ENCODE peak calls at places on chromosomes 12 and 14, in five cellular contexts. One of them, this sample, is unnamed.

GRCh38 chr14:101072945-101073597 is 169.5 kb upstream of the RTL1 start:
- DNase-seq in GM20000: peak
- DNase-seq in omental fat pad: peak
- DNase-seq in left lung: peak
- DNase-seq in lower leg skin: peak
- DNase-seq in this sample: no peak

GRCh38 chr14:95144849-95145248 is 12.5 kb downstream of the DICER1 start:
- DNase-seq in lower leg skin: no peak
- DNase-seq in left lung: no peak
- DNase-seq in GM20000: no peak
- DNase-seq in omental fat pad: no peak
- DNase-seq in this sample: no peak

GRCh38 chr12:82774666-82775065 is 88.0 kb downstream of the TMTC2 start:
- DNase-seq in GM20000: no peak
- DNase-seq in left lung: no peak
- DNase-seq in lower leg skin: no peak
- DNase-seq in omental fat pad: no peak
- DNase-seq in this sample: no peak

GRCh38 chr14:33959692-33960151 is 8.8 kb upstream of the EGLN3 start:
- DNase-seq in omental fat pad: no peak
- DNase-seq in GM20000: no peak
- DNase-seq in lower leg skin: no peak
- DNase-seq in left lung: no peak
- DNase-seq in this sample: no peak

GRCh38 chr12:95605087-95605486 is 53.8 kb upstream of the USP44 start:
- DNase-seq in left lung: no peak
- DNase-seq in GM20000: no peak
- DNase-seq in omental fat pad: no peak
- DNase-seq in lower leg skin: no peak
- DNase-seq in this sample: no peak

GRCh38 chr12:76274699-76275098 is 73.5 kb downstream of the BBS10 start:
- DNase-seq in omental fat pad: no peak
- DNase-seq in GM20000: no peak
- DNase-seq in lower leg skin: no peak
- DNase-seq in left lung: no peak
- DNase-seq in this sample: no peak

GRCh38 chr14:20118795-20119194 is 8.3 kb downstream of the OR4K17 start:
- DNase-seq in lower leg skin: no peak
- DNase-seq in left lung: no peak
- DNase-seq in GM20000: no peak
- DNase-seq in omental fat pad: no peak
- DNase-seq in this sample: no peak

GRCh38 chr12:112537710-112538396 is 119.1 kb downstream of the PTPN11 start:
- DNase-seq in omental fat pad: no peak
- DNase-seq in lower leg skin: no peak
- DNase-seq in GM20000: no peak
- DNase-seq in left lung: no peak
- DNase-seq in this sample: no peak

GRCh38 chr14:87901196-87901595 is 91.8 kb downstream of the GALC start:
- DNase-seq in lower leg skin: no peak
- DNase-seq in omental fat pad: no peak
- DNase-seq in GM20000: no peak
- DNase-seq in left lung: no peak
- DNase-seq in this sample: no peak

GRCh38 chr14:92744198-92744597 is 4.2 kb downstream of the LGMN start:
- DNase-seq in left lung: no peak
- DNase-seq in lower leg skin: no peak
- DNase-seq in GM20000: no peak
- DNase-seq in omental fat pad: no peak
- DNase-seq in this sample: no peak

GRCh38 chr12:54360717-54361456 is 3.4 kb downstream of the GPR84 start:
- DNase-seq in left lung: peak
- DNase-seq in GM20000: peak
- DNase-seq in omental fat pad: no peak
- DNase-seq in lower leg skin: no peak
- DNase-seq in this sample: peak

GRCh38 chr14:100054553-100055075 is 10.6 kb upstream of the EVL start:
- DNase-seq in omental fat pad: no peak
- DNase-seq in lower leg skin: no peak
- DNase-seq in left lung: no peak
- DNase-seq in GM20000: no peak
- DNase-seq in this sample: no peak

GRCh38 chr12:88142610-88142991 is 494 bp downstream of the TMTC3 start:
- DNase-seq in left lung: peak
- DNase-seq in GM20000: peak
- DNase-seq in lower leg skin: peak
- DNase-seq in omental fat pad: no peak
- DNase-seq in this sample: peak

GRCh38 chr12:63301311-63301710 is 150.3 kb upstream of the AVPR1A start:
- DNase-seq in lower leg skin: no peak
- DNase-seq in GM20000: no peak
- DNase-seq in left lung: no peak
- DNase-seq in omental fat pad: no peak
- DNase-seq in this sample: no peak

GRCh38 chr14:45201908-45202307 is 51.1 kb downstream of the MIS18BP1 start:
- DNase-seq in left lung: no peak
- DNase-seq in GM20000: peak
- DNase-seq in lower leg skin: no peak
- DNase-seq in omental fat pad: no peak
- DNase-seq in this sample: no peak

GRCh38 chr14:70934502-70935134 is 27.4 kb downstream of the PCNX1 start:
- DNase-seq in lower leg skin: no peak
- DNase-seq in left lung: no peak
- DNase-seq in omental fat pad: no peak
- DNase-seq in GM20000: peak
- DNase-seq in this sample: no peak

GRCh38 chr12:66279127-66279712 is 23.1 kb upstream of the HELB start:
- DNase-seq in omental fat pad: no peak
- DNase-seq in GM20000: peak
- DNase-seq in lower leg skin: no peak
- DNase-seq in left lung: no peak
- DNase-seq in this sample: no peak

GRCh38 chr14:94385553-94386057 is 2.8 kb downstream of the SERPINA1 start:
- DNase-seq in lower leg skin: peak
- DNase-seq in GM20000: no peak
- DNase-seq in omental fat pad: no peak
- DNase-seq in left lung: no peak
- DNase-seq in this sample: no peak

GRCh38 chr12:6425588-6426531 is 18.9 kb upstream of the CD27 start:
- DNase-seq in lower leg skin: peak
- DNase-seq in omental fat pad: no peak
- DNase-seq in left lung: no peak
- DNase-seq in GM20000: peak
- DNase-seq in this sample: no peak

GRCh38 chr14:59275668-59276067 is 87.2 kb downstream of the DAAM1 start:
- DNase-seq in left lung: no peak
- DNase-seq in lower leg skin: no peak
- DNase-seq in omental fat pad: no peak
- DNase-seq in GM20000: peak
- DNase-seq in this sample: no peak

GRCh38 chr14:22900088-22900799 is 17.2 kb downstream of the REM2 start:
- DNase-seq in GM20000: peak
- DNase-seq in omental fat pad: no peak
- DNase-seq in left lung: no peak
- DNase-seq in lower leg skin: no peak
- DNase-seq in this sample: peak

GRCh38 chr12:64461634-64462414 is 9.9 kb downstream of the TBK1 start:
- DNase-seq in omental fat pad: no peak
- DNase-seq in GM20000: no peak
- DNase-seq in left lung: no peak
- DNase-seq in lower leg skin: no peak
- DNase-seq in this sample: no peak

GRCh38 chr14:99757331-99758070 is 35.7 kb upstream of the EML1 start:
- DNase-seq in GM20000: no peak
- DNase-seq in lower leg skin: no peak
- DNase-seq in left lung: no peak
- DNase-seq in omental fat pad: no peak
- DNase-seq in this sample: no peak

GRCh38 chr12:109715310-109716091 is 1.9 kb downstream of the FAM222A start:
- DNase-seq in omental fat pad: no peak
- DNase-seq in GM20000: no peak
- DNase-seq in left lung: peak
- DNase-seq in lower leg skin: no peak
- DNase-seq in this sample: no peak

GRCh38 chr12:6052940-6053329 is 71.5 kb downstream of the VWF start:
- DNase-seq in omental fat pad: no peak
- DNase-seq in lower leg skin: no peak
- DNase-seq in left lung: no peak
- DNase-seq in GM20000: no peak
- DNase-seq in this sample: no peak

GRCh38 chr12:26623136-26623535 is 209.9 kb downstream of the ITPR2 start:
- DNase-seq in lower leg skin: no peak
- DNase-seq in GM20000: no peak
- DNase-seq in left lung: no peak
- DNase-seq in omental fat pad: no peak
- DNase-seq in this sample: no peak

GRCh38 chr12:51994959-51995358 is 11.8 kb upstream of the TAMALIN start:
- DNase-seq in GM20000: no peak
- DNase-seq in omental fat pad: no peak
- DNase-seq in lower leg skin: no peak
- DNase-seq in left lung: no peak
- DNase-seq in this sample: no peak

GRCh38 chr12:107436376-107436775 is 249.2 kb upstream of the PWP1 start:
- DNase-seq in lower leg skin: no peak
- DNase-seq in left lung: no peak
- DNase-seq in omental fat pad: no peak
- DNase-seq in GM20000: no peak
- DNase-seq in this sample: no peak

GRCh38 chr14:98474900-98475299 is 797.1 kb downstream of the BCL11B start:
- DNase-seq in lower leg skin: no peak
- DNase-seq in left lung: no peak
- DNase-seq in GM20000: no peak
- DNase-seq in omental fat pad: no peak
- DNase-seq in this sample: no peak

GRCh38 chr12:51901881-51902280 is 5.4 kb upstream of the ACVRL1 start:
- DNase-seq in left lung: no peak
- DNase-seq in lower leg skin: peak
- DNase-seq in omental fat pad: no peak
- DNase-seq in GM20000: no peak
- DNase-seq in this sample: no peak

GRCh38 chr12:67704071-67704470 is 55.5 kb downstream of the DYRK2 start:
- DNase-seq in GM20000: no peak
- DNase-seq in omental fat pad: no peak
- DNase-seq in lower leg skin: no peak
- DNase-seq in left lung: no peak
- DNase-seq in this sample: no peak

GRCh38 chr12:188910-189621 is 24.9 kb downstream of the SLC6A12 start:
- DNase-seq in lower leg skin: no peak
- DNase-seq in GM20000: peak
- DNase-seq in omental fat pad: no peak
- DNase-seq in left lung: peak
- DNase-seq in this sample: no peak

GRCh38 chr12:65695077-65695865 is 129.0 kb upstream of the HMGA2 start:
- DNase-seq in lower leg skin: no peak
- DNase-seq in left lung: no peak
- DNase-seq in omental fat pad: no peak
- DNase-seq in GM20000: no peak
- DNase-seq in this sample: no peak

GRCh38 chr12:53231859-53232640 is at the start of gene RARG:
- DNase-seq in left lung: peak
- DNase-seq in GM20000: peak
- DNase-seq in omental fat pad: no peak
- DNase-seq in lower leg skin: peak
- DNase-seq in this sample: peak

GRCh38 chr12:41277019-41277770 is 89.1 kb downstream of the PDZRN4 start:
- DNase-seq in GM20000: peak
- DNase-seq in left lung: no peak
- DNase-seq in lower leg skin: no peak
- DNase-seq in omental fat pad: no peak
- DNase-seq in this sample: no peak
- TF ChIP-seq CTCF in GM20000: peak
- TF ChIP-seq CTCF in left lung: peak
- TF ChIP-seq CTCF in lower leg skin: no peak
- TF ChIP-seq CTCF in omental fat pad: no peak
- TF ChIP-seq CTCF in this sample: peak

GRCh38 chr14:104224516-104225281 is 86.3 kb downstream of the KIF26A start:
- DNase-seq in left lung: peak
- DNase-seq in lower leg skin: no peak
- DNase-seq in GM20000: peak
- DNase-seq in omental fat pad: no peak
- DNase-seq in this sample: no peak
- TF ChIP-seq CTCF in left lung: peak
- TF ChIP-seq CTCF in lower leg skin: no peak
- TF ChIP-seq CTCF in GM20000: no peak
- TF ChIP-seq CTCF in omental fat pad: no peak
- TF ChIP-seq CTCF in this sample: peak

DNA sequence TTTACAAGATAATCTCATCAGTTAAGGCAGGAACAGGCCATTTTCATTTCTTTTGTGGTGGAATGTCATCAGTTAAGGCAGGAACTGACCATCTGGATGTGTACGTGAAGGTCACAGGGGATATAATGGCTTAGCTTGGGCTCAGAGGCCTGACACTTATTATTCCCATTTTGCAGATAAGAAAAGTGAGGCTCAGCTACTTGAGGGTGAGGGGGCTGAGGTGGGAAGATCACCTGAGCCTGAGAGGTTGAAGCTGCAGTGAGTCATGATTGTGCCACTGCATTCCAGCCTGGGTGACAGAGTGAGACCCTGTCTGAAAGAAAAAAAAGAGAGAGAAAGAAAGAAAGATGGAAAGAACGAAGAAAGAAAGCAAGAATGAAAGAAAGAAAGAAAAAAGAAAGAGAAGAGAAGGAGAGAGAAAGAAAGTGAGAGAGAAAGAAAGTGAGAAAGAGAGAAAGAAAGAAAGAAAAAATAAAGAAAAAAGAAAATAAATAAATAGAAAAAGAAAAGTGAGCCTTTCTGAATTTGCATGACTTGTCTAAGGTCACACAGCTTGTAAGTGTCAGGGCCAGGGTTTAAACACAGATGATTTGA is 142.0 kb downstream of the TMEM30B start:
- DNase-seq in omental fat pad: no peak
- DNase-seq in GM20000: no peak
- DNase-seq in left lung: no peak
- DNase-seq in lower leg skin: no peak
- DNase-seq in this sample: no peak
- TF ChIP-seq CTCF in omental fat pad: no peak
- TF ChIP-seq CTCF in GM20000: no peak
- TF ChIP-seq CTCF in left lung: no peak
- TF ChIP-seq CTCF in lower leg skin: no peak
- TF ChIP-seq CTCF in this sample: no peak

DNA sequence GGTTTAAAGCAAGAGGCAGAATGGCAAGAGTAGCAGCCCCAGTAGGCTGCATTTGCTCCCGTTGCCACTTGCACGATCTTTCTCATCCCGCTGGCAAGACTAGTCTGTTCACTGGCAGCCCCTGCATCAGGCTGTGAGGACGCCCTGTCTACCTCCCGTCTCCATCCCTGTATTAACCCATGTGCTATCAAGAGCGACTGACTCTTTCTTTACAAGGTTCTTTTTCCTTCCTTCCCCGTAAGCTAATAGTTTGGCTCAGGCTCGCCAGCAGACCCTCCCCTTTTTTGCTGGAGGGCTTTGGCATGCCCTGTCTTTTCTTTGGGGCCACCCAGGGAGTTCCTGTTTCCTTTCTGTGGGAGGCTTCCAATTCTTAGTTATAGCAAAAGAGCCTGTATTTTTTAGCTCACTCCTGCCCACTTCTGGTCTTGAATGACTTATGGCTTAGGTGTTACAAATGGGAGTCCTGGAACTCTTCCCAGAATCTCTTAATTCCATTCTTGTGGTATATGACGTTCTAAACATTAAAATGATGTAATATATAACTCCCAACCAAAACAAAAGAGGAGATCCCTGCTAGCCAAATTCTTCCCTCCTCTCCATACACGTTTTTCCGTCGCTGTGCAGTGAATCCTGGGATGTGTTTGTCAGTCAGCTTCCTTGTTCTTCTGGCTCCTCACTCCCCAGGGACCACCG is 149.0 kb downstream of the PRKCH start:
- DNase-seq in lower leg skin: no peak
- DNase-seq in omental fat pad: no peak
- DNase-seq in left lung: no peak
- DNase-seq in GM20000: no peak
- DNase-seq in this sample: no peak
- TF ChIP-seq CTCF in lower leg skin: no peak
- TF ChIP-seq CTCF in omental fat pad: no peak
- TF ChIP-seq CTCF in left lung: no peak
- TF ChIP-seq CTCF in GM20000: no peak
- TF ChIP-seq CTCF in this sample: no peak